ENCODE peak calls at places on chromosomes 7 and 10, in four cellular contexts. One of them, this sample, is unnamed.

GRCh38 chr7:42931447-42931833 is 534 bp downstream of the PSMA2 start:
- DNase-seq in cardiac muscle cell: no peak
- DNase-seq in heart left ventricle: no peak
- DNase-seq in A549: no peak
- DNase-seq in this sample: no peak

GRCh38 chr7:116259821-116260440 is 49.6 kb downstream of the TES start:
- DNase-seq in cardiac muscle cell: no peak
- DNase-seq in heart left ventricle: no peak
- DNase-seq in A549: peak
- DNase-seq in this sample: no peak

GRCh38 chr7:70355591-70356323 is 757.5 kb downstream of the AUTS2 start:
- DNase-seq in cardiac muscle cell: no peak
- DNase-seq in heart left ventricle: no peak
- DNase-seq in A549: no peak
- DNase-seq in this sample: no peak

GRCh38 chr7:73703985-73704639 is 15.4 kb downstream of the STX1A start:
- DNase-seq in cardiac muscle cell: peak
- DNase-seq in heart left ventricle: no peak
- DNase-seq in A549: peak
- DNase-seq in this sample: no peak

GRCh38 chr7:7662527-7662926 is 22.0 kb downstream of the UMAD1 start:
- DNase-seq in cardiac muscle cell: peak
- DNase-seq in heart left ventricle: no peak
- DNase-seq in A549: peak
- DNase-seq in this sample: no peak

GRCh38 chr10:77602231-77602912 is 35.2 kb downstream of the KCNMA1 start:
- DNase-seq in cardiac muscle cell: no peak
- DNase-seq in heart left ventricle: no peak
- DNase-seq in A549: no peak
- DNase-seq in this sample: no peak

GRCh38 chr10:96043895-96044580 is 655 bp downstream of the CCNJ start:
- DNase-seq in cardiac muscle cell: peak
- DNase-seq in heart left ventricle: peak
- DNase-seq in A549: peak
- DNase-seq in this sample: peak

GRCh38 chr10:68992721-68993440 is 4.3 kb downstream of the KIFBP start:
- DNase-seq in cardiac muscle cell: peak
- DNase-seq in heart left ventricle: no peak
- DNase-seq in A549: no peak
- DNase-seq in this sample: no peak

GRCh38 chr7:68629-69028 is 123.7 kb upstream of the FAM20C start:
- DNase-seq in cardiac muscle cell: no peak
- DNase-seq in heart left ventricle: peak
- DNase-seq in A549: peak
- DNase-seq in this sample: no peak

GRCh38 chr7:44531421-44532380 is 9.4 kb downstream of the NPC1L1 start:
- DNase-seq in cardiac muscle cell: no peak
- DNase-seq in heart left ventricle: no peak
- DNase-seq in A549: no peak
- DNase-seq in this sample: no peak

GRCh38 chr7:137324796-137325700 is 18.5 kb downstream of the PTN start:
- DNase-seq in cardiac muscle cell: no peak
- DNase-seq in heart left ventricle: no peak
- DNase-seq in A549: no peak
- DNase-seq in this sample: no peak

GRCh38 chr7:14585232-14585631 is 317.3 kb downstream of the DGKB start:
- DNase-seq in cardiac muscle cell: no peak
- DNase-seq in heart left ventricle: no peak
- DNase-seq in A549: no peak
- DNase-seq in this sample: no peak

GRCh38 chr7:111356941-111357340 is 205.4 kb downstream of the IMMP2L start:
- DNase-seq in cardiac muscle cell: no peak
- DNase-seq in heart left ventricle: no peak
- DNase-seq in A549: no peak
- DNase-seq in this sample: no peak

GRCh38 chr7:143388491-143389101 is 7.5 kb downstream of the ZYX start:
- DNase-seq in cardiac muscle cell: no peak
- DNase-seq in heart left ventricle: no peak
- DNase-seq in A549: no peak
- DNase-seq in this sample: no peak

GRCh38 chr10:34281661-34282060 is 533.4 kb downstream of the PARD3 start:
- DNase-seq in cardiac muscle cell: no peak
- DNase-seq in heart left ventricle: no peak
- DNase-seq in A549: no peak
- DNase-seq in this sample: no peak

GRCh38 chr7:85160223-85160622 is 26.6 kb downstream of the SEMA3D start:
- DNase-seq in cardiac muscle cell: no peak
- DNase-seq in heart left ventricle: no peak
- DNase-seq in A549: no peak
- DNase-seq in this sample: no peak

GRCh38 chr7:45306752-45307305 is 149.2 kb downstream of the RAMP3 start:
- DNase-seq in cardiac muscle cell: no peak
- DNase-seq in heart left ventricle: no peak
- DNase-seq in A549: no peak
- DNase-seq in this sample: no peak

GRCh38 chr10:97466755-97467154 is 20.8 kb downstream of the ZDHHC16 start:
- DNase-seq in cardiac muscle cell: no peak
- DNase-seq in heart left ventricle: no peak
- DNase-seq in A549: no peak
- DNase-seq in this sample: no peak

GRCh38 chr7:98295467-98296220 is 14.2 kb downstream of the BRI3 start:
- DNase-seq in cardiac muscle cell: no peak
- DNase-seq in heart left ventricle: no peak
- DNase-seq in A549: no peak
- DNase-seq in this sample: no peak

GRCh38 chr7:27161214-27161720 is 4.1 kb downstream of the HOXA9 start:
- DNase-seq in cardiac muscle cell: no peak
- DNase-seq in heart left ventricle: peak
- DNase-seq in A549: no peak
- DNase-seq in this sample: peak

GRCh38 chr10:132364594-132364970 is 32.4 kb upstream of the PWWP2B start:
- DNase-seq in cardiac muscle cell: no peak
- DNase-seq in heart left ventricle: no peak
- DNase-seq in A549: no peak
- DNase-seq in this sample: no peak

GRCh38 chr7:155392726-155393570 is 65.0 kb upstream of the EN2 start:
- DNase-seq in cardiac muscle cell: no peak
- DNase-seq in heart left ventricle: no peak
- DNase-seq in A549: peak
- DNase-seq in this sample: no peak

GRCh38 chr7:142854505-142855400 is at the start of gene EPHB6:
- DNase-seq in cardiac muscle cell: peak
- DNase-seq in heart left ventricle: peak
- DNase-seq in A549: peak
- DNase-seq in this sample: no peak

GRCh38 chr10:50325449-50326188 is 74.3 kb upstream of the ASAH2 start:
- DNase-seq in cardiac muscle cell: no peak
- DNase-seq in heart left ventricle: no peak
- DNase-seq in A549: peak
- DNase-seq in this sample: peak

GRCh38 chr10:42475168-42476098 is 162.9 kb downstream of the ZNF33B start:
- DNase-seq in cardiac muscle cell: no peak
- DNase-seq in heart left ventricle: peak
- DNase-seq in A549: no peak
- DNase-seq in this sample: no peak

GRCh38 chr10:120634629-120635028 is 177.6 kb downstream of the PLPP4 start:
- DNase-seq in cardiac muscle cell: peak
- DNase-seq in heart left ventricle: no peak
- DNase-seq in A549: peak
- DNase-seq in this sample: no peak

GRCh38 chr7:67019562-67020390 is 23.1 kb downstream of the TYW1 start:
- DNase-seq in cardiac muscle cell: no peak
- DNase-seq in heart left ventricle: no peak
- DNase-seq in A549: no peak
- DNase-seq in this sample: no peak

GRCh38 chr10:71638577-71639411 is 80.8 kb downstream of the C10orf105 start:
- DNase-seq in cardiac muscle cell: peak
- DNase-seq in heart left ventricle: no peak
- DNase-seq in A549: no peak
- DNase-seq in this sample: no peak

GRCh38 chr7:115226410-115226809 is 304.5 kb downstream of the MDFIC start:
- DNase-seq in cardiac muscle cell: no peak
- DNase-seq in heart left ventricle: no peak
- DNase-seq in A549: no peak
- DNase-seq in this sample: no peak

DNA sequence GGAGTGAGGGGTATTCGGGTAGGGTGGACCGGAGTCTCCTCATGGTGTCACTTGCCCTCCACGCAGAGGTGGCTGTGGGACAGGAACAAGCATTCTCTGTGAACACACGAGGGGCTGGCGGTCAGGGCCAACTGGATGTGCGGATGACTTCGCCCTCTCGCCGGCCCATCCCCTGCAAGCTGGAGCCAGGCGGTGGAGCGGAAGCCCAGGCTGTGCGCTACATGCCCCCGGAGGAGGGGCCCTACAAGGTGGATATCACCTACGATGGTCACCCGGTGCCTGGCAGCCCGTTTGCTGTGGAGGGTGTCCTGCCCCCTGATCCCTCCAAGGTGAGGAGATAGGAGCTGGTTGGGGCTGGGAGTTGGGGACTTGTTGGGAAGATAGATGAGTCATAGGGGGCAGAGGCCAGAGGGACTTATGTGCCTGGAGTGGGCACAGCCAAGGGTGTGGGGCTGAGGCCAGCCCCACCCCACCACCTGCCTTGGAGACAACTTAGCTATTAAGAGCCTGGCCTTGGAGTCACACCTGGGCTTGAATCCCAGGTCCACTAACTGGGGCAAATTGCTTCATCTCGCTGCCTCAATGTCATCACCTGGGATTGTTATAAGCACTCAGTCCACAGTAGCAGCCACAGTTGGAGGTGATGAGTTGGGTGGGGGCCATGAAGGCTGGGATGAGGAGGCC is 13.9 kb downstream of the FLNC start:
- DNase-seq in cardiac muscle cell: no peak
- DNase-seq in heart left ventricle: peak
- DNase-seq in A549: no peak
- DNase-seq in this sample: no peak
- H3K27ac ChIP-seq in cardiac muscle cell: no peak
- H3K27ac ChIP-seq in heart left ventricle: no peak
- H3K27ac ChIP-seq in A549: no peak
- H3K27ac ChIP-seq in this sample: no peak

DNA sequence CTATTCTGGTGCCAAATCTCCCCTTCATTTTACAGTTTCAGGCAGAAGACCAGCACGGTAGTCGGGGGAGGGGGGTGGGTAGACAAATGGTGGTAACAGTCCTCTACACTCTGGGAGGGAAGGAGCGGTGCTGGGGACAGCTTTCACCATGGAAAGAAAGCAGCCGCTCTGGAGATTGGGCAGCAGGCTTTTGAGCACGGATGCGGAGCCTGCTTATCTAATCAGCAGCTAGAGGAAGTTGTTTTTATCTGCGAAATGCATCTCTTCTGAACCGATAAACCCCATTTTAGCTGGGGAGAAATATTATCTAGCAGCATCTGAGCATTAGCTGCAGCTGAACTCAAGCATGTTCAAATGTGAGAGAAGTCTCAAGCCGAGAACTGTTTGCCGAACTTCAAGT is 28.8 kb downstream of the IKZF1 start:
- DNase-seq in cardiac muscle cell: peak
- DNase-seq in heart left ventricle: no peak
- DNase-seq in A549: no peak
- DNase-seq in this sample: no peak
- H3K27ac ChIP-seq in cardiac muscle cell: no peak
- H3K27ac ChIP-seq in heart left ventricle: no peak
- H3K27ac ChIP-seq in A549: no peak
- H3K27ac ChIP-seq in this sample: no peak

GRCh38 chr10:102262744-102263370 is 17.5 kb downstream of the GBF1 start:
- DNase-seq in cardiac muscle cell: no peak
- DNase-seq in heart left ventricle: no peak
- DNase-seq in A549: no peak
- DNase-seq in this sample: no peak

GRCh38 chr10:102266670-102267069 is 21.3 kb downstream of the GBF1 start:
- DNase-seq in cardiac muscle cell: no peak
- DNase-seq in heart left ventricle: no peak
- DNase-seq in A549: no peak
- DNase-seq in this sample: no peak

GRCh38 chr10:102268333-102268999 is 23.1 kb downstream of the GBF1 start:
- DNase-seq in cardiac muscle cell: no peak
- DNase-seq in heart left ventricle: no peak
- DNase-seq in A549: no peak
- DNase-seq in this sample: no peak

GRCh38 chr10:102269017-102269416 is 23.7 kb downstream of the GBF1 start:
- DNase-seq in cardiac muscle cell: no peak
- DNase-seq in heart left ventricle: no peak
- DNase-seq in A549: no peak
- DNase-seq in this sample: no peak

GRCh38 chr10:102267748-102268147 is 22.4 kb downstream of the GBF1 start:
- DNase-seq in cardiac muscle cell: no peak
- DNase-seq in heart left ventricle: no peak
- DNase-seq in A549: no peak
- DNase-seq in this sample: no peak
- H3K27ac ChIP-seq in cardiac muscle cell: peak
- H3K27ac ChIP-seq in heart left ventricle: no peak
- H3K27ac ChIP-seq in A549: no peak
- H3K27ac ChIP-seq in this sample: peak

GRCh38 chr10:60352105-60352504 is 37.6 kb downstream of the ANK3 start:
- DNase-seq in cardiac muscle cell: no peak
- DNase-seq in heart left ventricle: no peak
- DNase-seq in A549: no peak
- DNase-seq in this sample: no peak
- H3K27ac ChIP-seq in cardiac muscle cell: no peak
- H3K27ac ChIP-seq in heart left ventricle: no peak
- H3K27ac ChIP-seq in A549: no peak
- H3K27ac ChIP-seq in this sample: no peak

GRCh38 chr10:32744321-32744720 is 213.7 kb downstream of the ITGB1 start:
- DNase-seq in cardiac muscle cell: no peak
- DNase-seq in heart left ventricle: no peak
- DNase-seq in A549: no peak
- DNase-seq in this sample: no peak
- H3K27ac ChIP-seq in cardiac muscle cell: no peak
- H3K27ac ChIP-seq in heart left ventricle: no peak
- H3K27ac ChIP-seq in A549: no peak
- H3K27ac ChIP-seq in this sample: no peak

DNA sequence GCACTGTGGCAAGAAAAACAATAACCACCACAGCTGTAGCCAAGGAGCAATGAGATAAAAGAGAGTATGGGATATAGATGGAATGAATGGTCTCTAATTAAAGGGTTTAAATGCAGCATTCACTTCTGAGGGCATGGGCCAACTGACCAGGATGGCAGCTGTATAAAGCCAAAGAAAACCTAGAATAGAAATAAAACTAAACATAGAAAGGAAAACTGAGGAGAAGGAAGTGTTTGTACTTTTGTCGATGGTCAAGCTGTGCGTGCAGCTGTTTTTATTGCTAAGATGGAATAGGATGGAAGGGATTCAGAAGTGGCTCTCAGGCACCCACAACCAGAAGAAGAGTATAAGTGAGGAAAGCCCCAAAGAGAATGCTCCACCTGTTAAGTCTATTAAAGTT is 37.9 kb downstream of the ZC3HC1 start:
- DNase-seq in cardiac muscle cell: no peak
- DNase-seq in heart left ventricle: no peak
- DNase-seq in A549: no peak
- DNase-seq in this sample: no peak
- H3K27ac ChIP-seq in cardiac muscle cell: no peak
- H3K27ac ChIP-seq in heart left ventricle: no peak
- H3K27ac ChIP-seq in A549: no peak
- H3K27ac ChIP-seq in this sample: no peak

This sample was measured in ascending aorta.